ENCODE peak calls at places on chromosomes 16 and 17, in seven cellular contexts. Y, A, F, I, G, E and S are unnamed samples.

GRCh38 chr16:54140788-54141136 is 145.8 kb downstream of the IRX3 start:
- DNase-seq in Y (no peak), A (no peak), F (no peak), I (no peak), G (no peak), E (no peak), S (no peak)

GRCh38 chr17:72970246-72970645 is 122.2 kb downstream of the SLC39A11 start:
- DNase-seq in Y (no peak), A (no peak), F (no peak), I (no peak), G (no peak), E (no peak), S (no peak)

GRCh38 chr17:78805301-78805700 is 23.2 kb upstream of the CYTH1 start:
- DNase-seq in Y (no peak), A (no peak), F (no peak), I (no peak), G (no peak), E (peak), S (peak)

GRCh38 chr17:45019177-45019711 is 32.2 kb downstream of the DCAKD start:
- DNase-seq in Y (no peak), A (no peak), F (peak), I (peak), G (peak), E (peak), S (peak)

GRCh38 chr16:64398795-64399194 is 723.1 kb downstream of the CDH11 start:
- DNase-seq in Y (no peak), A (no peak), F (no peak), I (no peak), G (no peak), E (no peak), S (no peak)

GRCh38 chr16:78324649-78325274 is 225.3 kb downstream of the WWOX start:
- DNase-seq in Y (no peak), A (no peak), F (no peak), I (no peak), G (peak), E (no peak), S (no peak)

GRCh38 chr16:8611886-8612595 is 9.5 kb upstream of the METTL22 start:
- DNase-seq in Y (no peak), A (no peak), F (no peak), I (no peak), G (no peak), E (no peak), S (no peak)

GRCh38 chr16:26599786-26600107 is 467.0 kb upstream of the C16orf82 start:
- DNase-seq in Y (no peak), A (no peak), F (no peak), I (no peak), G (peak), E (no peak), S (no peak)

GRCh38 chr17:882827-883585 is 96.6 kb downstream of the NXN start:
- DNase-seq in Y (peak), A (no peak), F (peak), I (peak), G (no peak), E (peak), S (no peak)

GRCh38 chr17:57834146-57834741 is 15.6 kb downstream of the MRPS23 start:
- DNase-seq in Y (peak), A (no peak), F (no peak), I (peak), G (peak), E (peak), S (no peak)
- H3K4me3 ChIP-seq in Y (peak), A (no peak), F (no peak), I (peak), G (no peak), E (no peak), S (no peak)

DNA sequence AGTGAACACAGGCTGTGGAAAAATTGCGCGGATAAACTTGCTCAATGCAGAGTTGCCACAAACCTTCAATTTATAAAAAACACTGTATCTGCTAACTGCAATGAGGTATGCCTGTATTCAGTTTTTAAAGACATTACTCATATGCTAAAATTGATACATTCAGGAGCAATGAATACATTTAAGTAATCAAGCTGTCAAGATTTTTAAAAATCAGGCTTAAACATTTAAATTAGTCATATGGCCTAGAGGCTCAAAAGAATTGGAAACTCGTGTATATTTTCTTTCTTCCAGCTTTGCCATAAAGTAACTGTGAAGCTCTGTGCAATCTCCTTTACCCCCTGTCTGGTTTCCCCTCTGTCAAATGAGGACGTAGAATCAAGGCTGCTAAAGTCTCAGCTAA is 4.1 kb downstream of the SYNRG start:
- DNase-seq in Y (no peak), A (no peak), F (no peak), I (no peak), G (no peak), E (no peak), S (no peak)
- H3K4me3 ChIP-seq in Y (no peak), A (no peak), F (no peak), I (no peak), G (no peak), E (no peak), S (no peak)

DNA sequence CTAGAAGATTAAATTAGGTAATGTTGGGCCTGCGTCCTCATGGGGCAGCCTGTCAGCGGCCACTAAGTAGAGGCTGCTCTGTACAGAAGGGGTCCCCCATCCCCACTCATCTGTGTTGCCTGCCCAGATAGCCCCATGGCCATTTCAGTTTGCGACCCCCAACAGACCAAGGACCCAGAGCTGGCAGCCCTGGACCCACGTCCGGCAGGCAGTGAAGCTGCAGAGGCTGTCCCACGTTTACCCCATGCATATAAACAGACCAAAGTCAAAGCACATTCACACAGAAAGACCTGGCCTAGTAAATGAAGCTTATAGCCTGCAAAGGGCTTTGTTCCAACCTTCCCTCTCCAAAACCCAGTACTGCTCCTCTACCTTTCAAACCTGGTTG is 4.6 kb downstream of the PDF start:
- DNase-seq in Y (peak), A (no peak), F (no peak), I (no peak), G (no peak), E (no peak), S (no peak)
- H3K4me3 ChIP-seq in Y (no peak), A (no peak), F (no peak), I (no peak), G (no peak), E (no peak), S (no peak)

DNA sequence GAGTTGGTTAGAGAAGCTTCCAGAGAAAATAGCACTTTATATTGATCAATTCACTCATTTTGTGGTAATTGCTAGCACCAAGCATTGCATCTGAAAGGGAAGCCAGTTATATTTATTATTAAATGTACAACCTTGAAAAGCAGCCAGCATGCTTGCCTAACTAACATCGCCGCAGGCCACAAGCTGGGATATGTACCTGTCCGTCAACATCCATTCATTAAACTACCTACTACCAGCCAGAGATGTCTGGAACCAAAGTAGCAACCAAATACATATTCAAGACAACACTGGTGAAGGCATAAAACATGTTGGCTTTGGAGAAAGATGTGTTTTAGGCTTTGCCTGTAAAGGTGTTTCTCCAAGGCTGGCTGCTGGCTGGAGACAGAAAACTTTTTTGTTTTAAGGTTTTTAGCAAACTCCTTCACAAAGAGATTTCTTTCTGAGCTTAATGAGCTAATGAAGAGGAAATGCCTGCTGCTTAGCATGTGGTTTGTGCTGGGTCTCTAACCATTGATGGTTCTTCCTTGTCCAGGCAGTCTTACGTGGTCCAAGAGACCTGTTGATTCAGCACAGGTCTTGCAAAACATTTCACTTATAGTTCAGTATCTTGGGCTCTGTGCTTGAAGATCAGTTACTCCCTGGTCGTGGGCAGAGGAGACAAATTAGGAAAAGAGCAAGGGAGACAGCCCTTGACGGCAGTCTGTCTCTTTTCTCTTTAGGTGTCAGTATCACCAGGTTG is 3.1 kb downstream of the ITPRIPL2 start:
- DNase-seq in Y (no peak), A (peak), F (no peak), I (no peak), G (no peak), E (no peak), S (no peak)
- H3K4me3 ChIP-seq in Y (peak), A (no peak), F (peak), I (no peak), G (no peak), E (peak), S (no peak)

GRCh38 chr17:77145209-77145608 is 4.4 kb downstream of the SEC14L1 start:
- DNase-seq in Y (no peak), A (no peak), F (no peak), I (no peak), G (no peak), E (no peak), S (no peak)

GRCh38 chr17:77142689-77143088 is 1.9 kb downstream of the SEC14L1 start:
- DNase-seq in Y (no peak), A (no peak), F (no peak), I (peak), G (no peak), E (no peak), S (no peak)

GRCh38 chr17:77145635-77146632 is 5.2 kb downstream of the SEC14L1 start:
- DNase-seq in Y (peak), A (no peak), F (peak), I (peak), G (no peak), E (peak), S (no peak)

GRCh38 chr17:77143306-77143705 is 2.5 kb downstream of the SEC14L1 start:
- DNase-seq in Y (no peak), A (no peak), F (no peak), I (no peak), G (no peak), E (no peak), S (no peak)

GRCh38 chr17:77144227-77144626 is 3.5 kb downstream of the SEC14L1 start:
- DNase-seq in Y (no peak), A (no peak), F (no peak), I (peak), G (no peak), E (no peak), S (no peak)
- H3K4me3 ChIP-seq in Y (no peak), A (no peak), F (peak), I (no peak), G (no peak), E (peak), S (no peak)

DNA sequence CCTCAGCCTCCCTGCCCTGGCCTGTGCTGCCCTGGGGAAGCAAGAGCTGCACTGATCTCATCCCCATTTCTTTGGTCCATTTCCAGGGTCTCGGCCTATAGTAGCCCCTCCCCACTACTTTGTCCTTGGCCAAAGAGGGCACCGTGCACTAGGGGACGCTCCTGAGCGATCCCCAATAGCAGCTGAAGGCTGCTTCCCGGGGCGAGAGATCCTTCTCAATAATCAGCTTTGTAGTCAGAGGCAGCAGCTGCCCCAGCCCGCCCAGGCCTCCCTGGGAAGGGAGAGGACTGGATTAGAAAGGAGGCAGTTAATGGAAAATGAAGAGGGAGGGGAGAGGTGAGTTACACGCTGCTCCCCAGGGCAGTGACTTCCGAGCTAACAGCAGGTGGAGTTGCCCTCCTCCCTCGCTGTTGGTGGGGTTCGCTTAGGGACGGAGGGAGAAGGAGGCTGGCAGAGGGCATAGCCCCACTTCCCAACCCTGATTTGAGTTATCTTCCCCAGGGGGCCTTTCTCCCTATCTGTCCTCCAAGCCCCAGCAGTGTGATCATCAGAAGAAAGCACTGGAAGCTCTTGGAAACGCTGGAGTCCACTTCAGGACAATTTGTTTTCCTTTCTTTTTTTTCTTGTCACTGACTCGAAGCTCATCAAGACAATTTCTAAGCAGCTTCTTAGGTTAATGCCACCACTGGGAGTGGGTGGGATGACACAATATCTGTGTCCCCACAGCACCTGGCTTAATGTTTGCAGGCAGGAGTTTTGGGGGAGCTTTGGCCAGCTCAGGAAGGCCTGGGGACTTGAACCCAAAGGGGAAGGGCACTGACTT is 2.6 kb downstream of the MXRA7 start:
- DNase-seq in Y (no peak), A (no peak), F (no peak), I (peak), G (peak), E (no peak), S (no peak)
- H3K4me3 ChIP-seq in Y (peak), A (no peak), F (peak), I (peak), G (no peak), E (peak), S (no peak)

GRCh38 chr17:68513932-68514331 is 1.7 kb downstream of the PRKAR1A start:
- DNase-seq in Y (no peak), A (no peak), F (no peak), I (no peak), G (no peak), E (no peak), S (no peak)
- H3K4me3 ChIP-seq in Y (peak), A (peak), F (peak), I (peak), G (peak), E (peak), S (no peak)

GRCh38 chr17:41382396-41382795 is 290 bp upstream of the KRT34 start:
- DNase-seq in Y (no peak), A (no peak), F (no peak), I (no peak), G (no peak), E (no peak), S (no peak)
- H3K4me3 ChIP-seq in Y (no peak), A (no peak), F (no peak), I (no peak), G (no peak), E (no peak), S (no peak)

DNA sequence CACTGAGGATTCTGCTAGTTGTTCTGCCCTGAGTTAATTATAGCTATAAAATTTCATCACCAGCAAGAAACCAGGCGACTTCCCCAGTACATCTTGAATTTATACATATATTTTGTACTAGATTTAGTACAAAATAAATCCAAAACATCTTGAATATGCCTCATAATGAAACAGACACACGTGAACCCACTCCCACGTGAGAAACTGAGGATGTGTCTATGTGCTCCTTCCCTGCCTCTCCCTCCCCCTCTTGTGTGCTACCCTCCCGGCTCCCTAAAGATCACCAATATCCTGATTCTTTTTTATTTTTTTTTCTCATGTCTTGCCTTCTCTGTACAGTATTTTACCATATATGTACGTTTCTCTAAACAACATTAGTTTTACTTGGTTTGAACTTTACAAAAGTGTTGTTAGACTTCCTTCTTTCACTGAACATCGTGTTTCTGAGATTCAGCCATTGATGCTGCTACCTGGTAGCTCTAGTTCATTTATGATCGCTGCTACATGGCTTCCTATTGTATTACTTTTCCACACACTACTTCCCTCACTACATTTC is 1.1 kb upstream of the LCMT1 start:
- DNase-seq in Y (no peak), A (no peak), F (no peak), I (no peak), G (no peak), E (no peak), S (no peak)
- H3K4me3 ChIP-seq in Y (peak), A (peak), F (peak), I (peak), G (peak), E (peak), S (no peak)